ENCODE peak calls at places on chromosome 18, in four cellular contexts. D, E, A and K are unnamed samples.

GRCh38 chr18:29254123-29254522 is 1077.2 kb upstream of the CDH2 start:
- DNase-seq in D (no peak), E (no peak), A (no peak), K (no peak)

GRCh38 chr18:26854292-26854881 is 11.1 kb downstream of the AQP4 start:
- DNase-seq in D (no peak), E (no peak), A (no peak), K (no peak)

GRCh38 chr18:76721207-76721996 is 101.0 kb upstream of the ZNF236 start:
- DNase-seq in D (no peak), E (peak), A (no peak), K (no peak)

GRCh38 chr18:43314931-43315330 is 37.6 kb upstream of the SYT4 start:
- DNase-seq in D (no peak), E (no peak), A (peak), K (no peak)

GRCh38 chr18:75209129-75209951 is at the start of gene PTGR3:
- DNase-seq in D (peak), E (peak), A (peak), K (peak)

GRCh38 chr18:34923911-34924310 is 117.3 kb upstream of the MAPRE2 start:
- DNase-seq in D (no peak), E (no peak), A (no peak), K (no peak)

GRCh38 chr18:55912071-55912470 is 324.1 kb upstream of the TCF4 start:
- DNase-seq in D (peak), E (no peak), A (no peak), K (no peak)

GRCh38 chr18:13103366-13103765 is 112.2 kb downstream of the CEP192 start:
- DNase-seq in D (no peak), E (no peak), A (no peak), K (no peak)

GRCh38 chr18:76922107-76922506 is 99.8 kb downstream of the ZNF236 start:
- DNase-seq in D (peak), E (peak), A (peak), K (peak)

GRCh38 chr18:12848405-12848804 is 35.6 kb downstream of the PTPN2 start:
- DNase-seq in D (no peak), E (no peak), A (no peak), K (no peak)

GRCh38 chr18:60684843-60685513 is 312.4 kb upstream of the MC4R start:
- DNase-seq in D (peak), E (no peak), A (peak), K (no peak)

GRCh38 chr18:6414723-6415362 is at the start of gene L3MBTL4:
- DNase-seq in D (no peak), E (no peak), A (peak), K (peak)

GRCh38 chr18:13989209-13989608 is 73.9 kb upstream of the MC2R start:
- DNase-seq in D (no peak), E (no peak), A (no peak), K (no peak)

GRCh38 chr18:74498712-74499629 is 2.8 kb downstream of the CNDP2 start:
- DNase-seq in D (peak), E (peak), A (no peak), K (peak)

GRCh38 chr18:10715791-10716190 is 190.0 kb downstream of the NAPG start:
- DNase-seq in D (peak), E (no peak), A (peak), K (no peak)

GRCh38 chr18:61127714-61128485 is 205.3 kb upstream of the CDH20 start:
- DNase-seq in D (no peak), E (no peak), A (no peak), K (no peak)

GRCh38 chr18:1573732-1574131 is 669.1 kb downstream of the ADCYAP1 start:
- DNase-seq in D (peak), E (no peak), A (no peak), K (no peak)

GRCh38 chr18:68962623-68963022 is 164.7 kb downstream of the CCDC102B start:
- DNase-seq in D (no peak), E (no peak), A (no peak), K (no peak)

GRCh38 chr18:56120781-56121180 is 517.6 kb downstream of the TXNL1 start:
- DNase-seq in D (no peak), E (no peak), A (no peak), K (no peak)

GRCh38 chr18:44518091-44518490 is 162.6 kb upstream of the SETBP1 start:
- DNase-seq in D (peak), E (no peak), A (no peak), K (no peak)

GRCh38 chr18:74534150-74534969 is at the start of gene CNDP1:
- DNase-seq in D (no peak), E (no peak), A (no peak), K (no peak)

GRCh38 chr18:2851771-2852170 is 5.0 kb downstream of the EMILIN2 start:
- DNase-seq in D (no peak), E (no peak), A (no peak), K (no peak)

GRCh38 chr18:25056456-25056855 is 295.5 kb downstream of the ZNF521 start:
- DNase-seq in D (no peak), E (no peak), A (no peak), K (no peak)

GRCh38 chr18:10036479-10036878 is 122.7 kb downstream of the VAPA start:
- DNase-seq in D (no peak), E (no peak), A (no peak), K (no peak)

GRCh38 chr18:49814147-49814499 is 790 bp upstream of the ACAA2 start:
- DNase-seq in D (peak), E (peak), A (peak), K (no peak)

GRCh38 chr18:5895886-5896740 is 791 bp upstream of the TMEM200C start:
- DNase-seq in D (no peak), E (no peak), A (peak), K (peak)

GRCh38 chr18:78731423-78732032 is 248.1 kb upstream of the SALL3 start:
- DNase-seq in D (no peak), E (no peak), A (no peak), K (peak)

GRCh38 chr18:37487400-37487831 is 78.2 kb downstream of the CELF4 start:
- DNase-seq in D (peak), E (no peak), A (no peak), K (no peak)

GRCh38 chr18:9437049-9437448 is 38.3 kb upstream of the RALBP1 start:
- DNase-seq in D (peak), E (no peak), A (peak), K (no peak)

GRCh38 chr18:66724664-66725356 is 120.9 kb upstream of the CDH19 start:
- DNase-seq in D (no peak), E (no peak), A (no peak), K (no peak)

GRCh38 chr18:67154979-67155378 is 361.5 kb downstream of the DSEL start:
- DNase-seq in D (no peak), E (no peak), A (no peak), K (no peak)

GRCh38 chr18:63320690-63321265 is 1.2 kb upstream of the BCL2 start:
- DNase-seq in D (peak), E (peak), A (peak), K (peak)